ENCODE peak calls at places on chromosomes 16 and 17, in seven cellular contexts. U is cardiac muscle cell, B is Karpas-422, X is kidney, F is endothelial cell of umbilical vein, A is HCT116, N is substantia nigra. H is an unnamed sample.

GRCh38 chr17:7258731-7259554 is 3.3 kb downstream of the CLDN7 start:
- DNase-seq in B (no peak), X (no peak), A (peak), F (no peak), U (peak), N (no peak), H (no peak)

GRCh38 chr16:11848842-11849241 is 2.5 kb downstream of the RSL1D1 start:
- DNase-seq in B (no peak), A (no peak), F (no peak), X (no peak), U (peak), N (no peak), H (no peak)

GRCh38 chr17:63774141-63774981 is at the start of gene DDX42:
- DNase-seq in X (peak), F (peak), A (no peak), U (peak), N (no peak), B (no peak), H (peak)

GRCh38 chr17:28748852-28749515 is 5.2 kb downstream of the TRAF4 start:
- DNase-seq in X (peak), B (no peak), U (no peak), F (no peak), A (no peak), N (no peak), H (no peak)

GRCh38 chr16:2527784-2528100 is 3.5 kb downstream of the CEMP1 start:
- DNase-seq in U (no peak), X (peak), B (no peak), N (no peak), F (no peak), A (no peak), H (no peak)

GRCh38 chr17:79458356-79458755 is 152.5 kb downstream of the RBFOX3 start:
- DNase-seq in F (no peak), X (no peak), B (no peak), A (no peak), N (no peak), U (no peak), H (no peak)

GRCh38 chr16:84725481-84726078 is 25.8 kb downstream of the USP10 start:
- DNase-seq in A (no peak), F (no peak), B (no peak), N (no peak), U (no peak), X (no peak), H (no peak)

GRCh38 chr17:82718986-82719685 is 2.6 kb downstream of the FN3KRP start:
- DNase-seq in B (no peak), A (no peak), N (no peak), U (no peak), X (no peak), F (no peak), H (no peak)

GRCh38 chr17:71234349-71234748 is 886.5 kb upstream of the SOX9 start:
- DNase-seq in B (no peak), F (no peak), U (no peak), A (no peak), N (no peak), X (no peak), H (no peak)

GRCh38 chr16:55488306-55488705 is 9.3 kb downstream of the MMP2 start:
- DNase-seq in X (peak), B (no peak), F (peak), U (no peak), N (no peak), A (no peak), H (peak)

GRCh38 chr17:75105269-75106080 is 4.3 kb upstream of the ARMC7 start:
- DNase-seq in X (no peak), N (peak), A (no peak), B (peak), F (peak), U (peak), H (peak)

GRCh38 chr17:65627892-65628622 is 66.6 kb upstream of the AXIN2 start:
- DNase-seq in X (no peak), N (no peak), B (no peak), U (peak), F (no peak), A (no peak), H (peak)

GRCh38 chr17:66349549-66350245 is 47.3 kb downstream of the PRKCA start:
- DNase-seq in N (no peak), U (no peak), A (no peak), B (no peak), X (no peak), F (no peak), H (no peak)

GRCh38 chr16:20944861-20945390 is 44.4 kb downstream of the LYRM1 start:
- DNase-seq in B (peak), N (no peak), U (peak), A (no peak), X (no peak), F (peak), H (no peak)

GRCh38 chr16:17452931-17453330 is 17.8 kb downstream of the XYLT1 start:
- DNase-seq in X (no peak), B (no peak), F (no peak), A (no peak), U (no peak), N (no peak), H (no peak)

GRCh38 chr16:22321340-22322001 is 24.3 kb downstream of the POLR3E start:
- DNase-seq in F (peak), U (peak), X (no peak), B (peak), N (no peak), A (peak), H (peak)

GRCh38 chr16:21069986-21070385 is 80.7 kb downstream of the DNAH3 start:
- DNase-seq in U (no peak), A (no peak), F (no peak), B (no peak), N (no peak), X (no peak), H (no peak)

GRCh38 chr17:11795906-11796305 is 197.6 kb downstream of the DNAH9 start:
- DNase-seq in F (no peak), A (no peak), N (no peak), X (no peak), U (no peak), B (no peak), H (no peak)

GRCh38 chr17:60493847-60494321 is 32.2 kb downstream of the APPBP2 start:
- DNase-seq in B (no peak), A (no peak), X (no peak), F (no peak), U (no peak), N (no peak), H (no peak)

GRCh38 chr17:82064433-82065192 is 991 bp downstream of the DUS1L start:
- DNase-seq in X (no peak), A (no peak), N (no peak), F (no peak), B (no peak), U (no peak), H (peak)

GRCh38 chr17:41871789-41872188 is 6.6 kb upstream of the KLHL11 start:
- DNase-seq in X (no peak), B (no peak), A (no peak), N (no peak), F (no peak), U (no peak), H (no peak)

GRCh38 chr17:72998343-72998742 is 94.1 kb downstream of the SLC39A11 start:
- DNase-seq in U (no peak), F (no peak), X (no peak), A (no peak), B (no peak), N (no peak), H (no peak)

GRCh38 chr16:84132527-84133285 is 12.3 kb downstream of the HSDL1 start:
- DNase-seq in F (no peak), X (no peak), N (no peak), U (no peak), B (peak), A (no peak), H (no peak)

GRCh38 chr17:17551361-17551760 is 40.1 kb downstream of the PEMT start:
- DNase-seq in N (no peak), X (peak), F (no peak), U (peak), B (no peak), A (no peak), H (no peak)

GRCh38 chr17:44708401-44709263 is at the start of gene DBF4B:
- DNase-seq in N (peak), X (peak), A (peak), B (peak), F (peak), U (peak), H (peak)

GRCh38 chr17:13353590-13353989 is 248.1 kb downstream of the HS3ST3A1 start:
- DNase-seq in N (no peak), A (no peak), U (peak), F (no peak), B (no peak), X (no peak), H (no peak)

GRCh38 chr17:60224064-60224463 is 74.3 kb downstream of the CA4 start:
- DNase-seq in A (no peak), N (no peak), F (peak), B (no peak), U (peak), X (no peak), H (no peak)

GRCh38 chr17:3961564-3962047 is 2.6 kb downstream of the ATP2A3 start:
- DNase-seq in X (peak), N (no peak), B (peak), A (no peak), F (no peak), U (no peak), H (no peak)
- H3K27ac ChIP-seq in X (no peak), N (no peak), B (peak), A (no peak), F (no peak), U (no peak), H (no peak)

DNA sequence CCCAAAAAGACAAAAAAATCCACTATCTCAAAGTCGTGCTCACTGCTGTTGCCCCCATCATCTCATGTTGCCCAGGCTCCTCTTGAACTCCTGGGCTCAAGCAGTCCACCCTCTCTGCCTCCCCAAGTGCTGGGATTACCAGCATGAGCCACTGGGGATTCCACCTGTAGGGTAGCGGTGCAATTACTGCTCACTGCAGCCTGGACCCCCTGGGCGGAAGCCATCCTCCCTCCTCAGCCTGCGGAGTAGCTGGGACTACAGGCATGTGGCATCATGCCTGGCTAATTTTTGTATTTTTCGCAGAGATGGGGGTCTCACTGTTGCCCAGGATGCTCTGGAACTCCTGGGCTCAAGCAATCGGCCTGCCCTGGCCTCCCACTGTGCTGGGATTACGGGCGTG is 37.9 kb upstream of the BHLHA9 start:
- DNase-seq in B (no peak), X (no peak), A (no peak), F (no peak), U (no peak), N (no peak), H (no peak)
- H3K27ac ChIP-seq in B (no peak), X (no peak), A (no peak), F (no peak), U (no peak), N (no peak), H (no peak)

GRCh38 chr17:80773243-80773991 is 218.2 kb upstream of the CHMP6 start:
- DNase-seq in U (no peak), N (peak), A (no peak), F (no peak), B (peak), X (no peak), H (no peak)
- H3K27ac ChIP-seq in U (no peak), N (peak), A (no peak), F (no peak), B (peak), X (no peak), H (no peak)

GRCh38 chr16:88530858-88531203 is 39.4 kb upstream of the ZC3H18 start:
- DNase-seq in A (no peak), B (no peak), X (no peak), N (no peak), U (no peak), F (no peak), H (no peak)

GRCh38 chr16:88532434-88533241 is 37.6 kb upstream of the ZC3H18 start:
- DNase-seq in A (no peak), X (peak), F (no peak), U (no peak), B (no peak), N (no peak), H (no peak)

GRCh38 chr16:88533381-88533831 is 36.8 kb upstream of the ZC3H18 start:
- DNase-seq in A (no peak), F (no peak), U (peak), N (peak), X (peak), B (no peak), H (peak)

GRCh38 chr16:88531346-88531745 is 38.9 kb upstream of the ZC3H18 start:
- DNase-seq in N (no peak), F (no peak), X (peak), A (no peak), B (no peak), U (no peak), H (no peak)

DNA sequence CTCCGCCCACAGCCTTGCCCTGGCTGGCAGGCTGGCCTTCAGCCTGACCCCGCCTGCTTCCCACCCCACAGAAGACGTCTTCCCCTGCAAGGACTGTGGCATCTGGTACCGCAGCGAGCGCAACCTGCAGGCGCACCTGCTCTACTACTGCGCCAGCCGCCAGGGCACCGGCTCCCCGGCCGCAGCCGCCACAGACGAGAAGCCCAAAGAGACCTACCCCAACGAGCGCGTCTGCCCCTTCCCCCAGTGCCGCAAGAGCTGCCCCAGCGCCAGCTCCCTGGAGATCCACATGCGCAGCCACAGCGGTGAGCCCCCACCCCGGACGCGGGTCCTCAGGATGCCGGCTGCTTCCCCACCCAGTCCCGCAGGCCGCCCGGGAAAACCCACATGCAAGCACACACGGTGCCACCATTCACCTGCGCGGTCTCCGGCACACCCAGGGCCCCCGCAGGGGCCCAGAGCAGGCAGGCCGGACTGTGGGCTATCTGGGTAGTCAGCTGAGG is 38.2 kb upstream of the ZC3H18 start:
- DNase-seq in B (no peak), N (no peak), A (no peak), F (no peak), U (no peak), X (no peak), H (no peak)
- H3K27ac ChIP-seq in B (no peak), N (no peak), A (no peak), F (no peak), U (no peak), X (no peak), H (no peak)

DNA sequence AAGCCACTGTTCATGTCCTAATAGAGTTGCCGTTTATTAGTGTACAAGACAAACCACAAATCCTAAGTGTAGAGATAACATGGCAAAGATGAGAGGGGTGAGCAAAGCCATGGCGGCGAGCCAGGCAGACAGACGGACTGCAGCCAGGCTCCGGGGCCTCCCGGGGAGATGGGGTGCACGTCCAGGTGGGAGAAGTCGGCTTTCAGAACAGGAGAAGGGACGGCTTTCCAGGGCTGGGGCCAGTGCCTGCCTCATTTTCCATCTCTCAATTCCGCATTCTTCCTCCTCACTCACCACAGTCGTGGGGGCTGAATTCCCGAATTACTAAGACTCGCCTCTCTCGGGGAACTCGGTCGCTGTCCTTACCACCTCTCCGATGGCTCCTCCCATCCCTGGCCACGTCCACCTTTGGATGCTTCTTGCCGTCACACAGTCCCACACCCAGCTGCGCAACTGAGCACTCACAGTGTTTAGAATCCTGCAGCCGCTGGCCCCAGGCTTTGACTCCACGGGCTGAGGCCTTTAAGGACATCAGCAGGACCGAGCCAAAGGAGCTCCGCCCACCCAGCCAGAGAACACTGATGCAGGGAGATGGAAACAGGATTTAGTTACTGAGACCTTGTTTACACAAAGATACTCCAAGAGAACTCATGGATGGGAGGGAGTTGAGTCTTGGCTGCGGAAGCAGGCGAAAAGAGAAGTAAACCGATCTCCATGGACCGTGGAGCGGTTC is 59.7 kb downstream of the RNF112 start:
- DNase-seq in X (peak), U (peak), F (no peak), A (no peak), N (no peak), B (no peak), H (peak)
- H3K27ac ChIP-seq in X (no peak), U (no peak), F (no peak), A (no peak), N (no peak), B (no peak), H (peak)